ENCODE peak calls at places on chromosome 18, in six cellular contexts. O is nephron progenitor cell, X is neural progenitor cell, Y is WERI-Rb-1, H is mucosa of descending colon, G is brain microvascular endothelial cell. F is an unnamed sample.

GRCh38 chr18:52222211-52222610 is 117.8 kb upstream of the DCC start:
- DNase-seq in O (no peak), X (peak), Y (peak), H (no peak), G (no peak), F (no peak)

GRCh38 chr18:37270046-37270665 is 295.4 kb downstream of the CELF4 start:
- DNase-seq in O (peak), X (peak), Y (no peak), H (no peak), G (peak), F (peak)

GRCh38 chr18:13235326-13235937 is 16.9 kb downstream of the LDLRAD4 start:
- DNase-seq in O (no peak), X (no peak), Y (no peak), H (no peak), G (no peak), F (no peak)

GRCh38 chr18:32753656-32754221 is 19.1 kb downstream of the KLHL14 start:
- DNase-seq in O (no peak), X (peak), Y (peak), H (no peak), G (no peak), F (no peak)

GRCh38 chr18:37630326-37630725 is 64.7 kb upstream of the CELF4 start:
- DNase-seq in O (no peak), X (no peak), Y (no peak), H (no peak), G (no peak), F (no peak)

GRCh38 chr18:74652392-74652988 is 54.8 kb downstream of the ZNF407 start:
- DNase-seq in O (no peak), X (peak), Y (no peak), H (no peak), G (peak), F (no peak)

GRCh38 chr18:47709556-47709955 is 220.9 kb downstream of the SMAD2 start:
- DNase-seq in O (no peak), X (no peak), Y (peak), H (no peak), G (no peak), F (no peak)

GRCh38 chr18:58176915-58177717 is 133.1 kb downstream of the NEDD4L start:
- DNase-seq in O (no peak), X (peak), Y (no peak), H (no peak), G (peak), F (peak)

GRCh38 chr18:35582899-35583558 is 1.5 kb downstream of the GALNT1 start:
- DNase-seq in O (peak), X (peak), Y (no peak), H (no peak), G (peak), F (no peak)

GRCh38 chr18:52046842-52047241 is 293.2 kb upstream of the DCC start:
- DNase-seq in O (no peak), X (peak), Y (peak), H (no peak), G (no peak), F (no peak)

GRCh38 chr18:2654828-2655152 is 736 bp upstream of the SMCHD1 start:
- DNase-seq in O (no peak), X (no peak), Y (no peak), H (no peak), G (no peak), F (no peak)

GRCh38 chr18:57961411-57961810 is 82.6 kb upstream of the NEDD4L start:
- DNase-seq in O (no peak), X (no peak), Y (no peak), H (no peak), G (no peak), F (no peak)

GRCh38 chr18:47968721-47969120 is 38.3 kb upstream of the SMAD2 start:
- DNase-seq in O (no peak), X (peak), Y (no peak), H (no peak), G (peak), F (no peak)

GRCh38 chr18:14940738-14941137 is 192.8 kb downstream of the ANKRD30B start:
- DNase-seq in O (no peak), X (no peak), Y (no peak), H (no peak), G (no peak), F (no peak)

GRCh38 chr18:55007582-55007981 is 48.3 kb upstream of the CCDC68 start:
- DNase-seq in O (no peak), X (no peak), Y (no peak), H (no peak), G (no peak), F (no peak)

GRCh38 chr18:3262234-3263171 is 570 bp downstream of the MYL12B start:
- DNase-seq in O (no peak), X (no peak), Y (no peak), H (peak), G (no peak), F (no peak)

GRCh38 chr18:46672062-46672970 is 15.3 kb upstream of the LOXHD1 start:
- DNase-seq in O (no peak), X (no peak), Y (no peak), H (no peak), G (no peak), F (no peak)

GRCh38 chr18:71443726-71444480 is 1100.2 kb downstream of the CBLN2 start:
- DNase-seq in O (no peak), X (no peak), Y (no peak), H (no peak), G (peak), F (no peak)

GRCh38 chr18:52481116-52481515 is 141.1 kb downstream of the DCC start:
- DNase-seq in O (no peak), X (no peak), Y (no peak), H (no peak), G (no peak), F (no peak)

GRCh38 chr18:72502671-72503431 is 41.3 kb downstream of the CBLN2 start:
- DNase-seq in O (no peak), X (no peak), Y (no peak), H (no peak), G (no peak), F (no peak)

GRCh38 chr18:36409779-36410178 is 112.3 kb downstream of the FHOD3 start:
- DNase-seq in O (no peak), X (no peak), Y (no peak), H (no peak), G (no peak), F (no peak)

GRCh38 chr18:45213040-45213333 is 402.3 kb upstream of the SLC14A2 start:
- DNase-seq in O (no peak), X (no peak), Y (no peak), H (no peak), G (no peak), F (no peak)
- TF ChIP-seq CTCF in O (no peak), X (no peak), Y (no peak), H (no peak), G (no peak), F (no peak)

DNA sequence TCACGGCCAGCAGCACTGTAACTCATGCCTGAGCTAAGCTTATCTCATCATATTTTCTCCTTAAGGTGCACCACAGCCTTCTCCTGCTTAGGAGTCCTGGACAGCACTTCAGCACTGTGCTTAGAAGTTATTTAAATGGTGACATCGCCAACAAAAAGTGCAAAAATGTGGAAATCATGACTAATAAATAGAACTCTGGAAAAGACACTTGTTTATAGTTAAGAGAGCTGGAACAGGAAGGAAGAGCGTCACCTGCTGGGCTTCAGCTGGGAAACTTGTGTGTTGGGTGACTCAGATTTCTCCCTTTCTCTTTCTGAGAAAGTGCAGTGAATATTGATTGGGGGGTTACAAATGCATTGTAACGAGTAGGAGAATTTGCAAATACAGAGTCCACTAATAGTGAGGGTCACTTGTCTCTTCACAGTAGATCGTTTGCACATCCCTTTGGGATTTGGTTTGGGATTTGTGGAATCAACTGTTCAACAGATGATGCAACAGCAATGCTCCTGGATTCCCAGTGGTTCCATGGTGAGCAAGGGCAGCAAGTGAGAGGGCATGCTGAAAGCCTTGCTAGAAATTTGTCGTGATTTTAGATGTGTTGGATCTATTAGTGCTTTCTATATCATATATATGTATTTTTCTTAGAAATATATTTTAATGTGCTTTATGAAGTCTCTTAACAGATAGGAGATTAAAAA is 84.2 kb downstream of the DOK6 start:
- DNase-seq in O (no peak), X (no peak), Y (no peak), H (no peak), G (peak), F (no peak)
- TF ChIP-seq CTCF in O (no peak), X (peak), Y (no peak), H (no peak), G (no peak), F (no peak)

GRCh38 chr18:7298149-7298548 is 67.3 kb downstream of the LRRC30 start:
- DNase-seq in O (no peak), X (no peak), Y (no peak), H (no peak), G (no peak), F (no peak)
- TF ChIP-seq CTCF in O (no peak), X (no peak), Y (no peak), H (no peak), G (no peak), F (no peak)

GRCh38 chr18:34352385-34353163 is 127.9 kb upstream of the NOL4 start:
- DNase-seq in O (no peak), X (peak), Y (no peak), H (no peak), G (no peak), F (no peak)
- TF ChIP-seq CTCF in O (no peak), X (peak), Y (no peak), H (no peak), G (peak), F (no peak)

GRCh38 chr18:45522371-45522770 is 92.9 kb upstream of the SLC14A2 start:
- DNase-seq in O (no peak), X (no peak), Y (no peak), H (no peak), G (peak), F (no peak)

GRCh38 chr18:45521777-45522176 is 93.5 kb upstream of the SLC14A2 start:
- DNase-seq in O (no peak), X (no peak), Y (no peak), H (no peak), G (peak), F (no peak)

GRCh38 chr18:45527891-45528290 is 87.4 kb upstream of the SLC14A2 start:
- DNase-seq in O (no peak), X (no peak), Y (no peak), H (no peak), G (no peak), F (no peak)

GRCh38 chr18:45528712-45529336 is 86.5 kb upstream of the SLC14A2 start:
- DNase-seq in O (no peak), X (no peak), Y (no peak), H (no peak), G (no peak), F (no peak)

DNA sequence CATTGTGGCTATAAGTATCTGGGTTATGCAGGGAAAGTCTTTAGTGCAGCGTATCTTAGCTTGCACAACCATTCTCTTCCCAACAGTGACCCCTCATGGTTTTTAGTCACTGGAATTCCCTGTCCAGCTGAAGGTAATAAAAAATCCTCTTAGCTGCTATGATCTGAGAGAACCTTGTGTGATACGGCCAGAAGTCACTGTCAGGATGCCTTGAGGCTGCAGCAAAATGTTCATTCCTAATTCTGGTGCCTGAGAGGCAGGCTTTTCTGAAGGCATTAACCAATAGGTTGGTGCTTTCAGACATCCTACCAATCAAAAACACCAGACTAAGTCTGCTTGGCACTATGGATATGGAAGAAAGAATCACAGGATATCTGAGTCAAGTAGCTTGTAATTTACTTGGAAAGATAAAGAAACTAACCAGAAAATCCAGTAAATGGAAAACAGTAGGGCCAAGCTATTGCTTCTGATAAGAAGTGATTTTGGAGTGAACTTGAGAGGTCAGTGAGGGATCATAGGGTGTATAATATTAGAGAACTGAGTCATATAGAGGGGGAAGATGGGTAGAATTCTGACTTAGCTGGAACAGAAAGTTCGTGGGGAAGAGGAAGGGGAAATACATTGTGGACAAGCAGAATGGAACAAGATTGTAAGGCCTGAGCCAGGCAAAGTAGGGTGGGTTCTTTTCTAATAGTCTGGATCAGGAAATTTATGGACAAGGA is 89.0 kb upstream of the SLC14A2 start:
- DNase-seq in O (no peak), X (no peak), Y (no peak), H (no peak), G (peak), F (no peak)
- TF ChIP-seq CTCF in O (peak), X (peak), Y (no peak), H (no peak), G (peak), F (peak)

GRCh38 chr18:26005950-26006349 is 84.5 kb downstream of the SS18 start:
- DNase-seq in O (no peak), X (no peak), Y (no peak), H (no peak), G (no peak), F (no peak)
- TF ChIP-seq CTCF in O (no peak), X (no peak), Y (no peak), H (no peak), G (no peak), F (no peak)

GRCh38 chr18:41870817-41871216 is 84.2 kb upstream of the PIK3C3 start:
- DNase-seq in O (no peak), X (no peak), Y (no peak), H (no peak), G (peak), F (no peak)
- TF ChIP-seq CTCF in O (no peak), X (no peak), Y (no peak), H (no peak), G (no peak), F (no peak)

GRCh38 chr18:31329787-31330438 is 12.0 kb downstream of the DSG1 start:
- DNase-seq in O (no peak), X (no peak), Y (no peak), H (no peak), G (no peak), F (no peak)
- TF ChIP-seq CTCF in O (no peak), X (no peak), Y (no peak), H (no peak), G (no peak), F (no peak)

GRCh38 chr18:78659748-78660147 is 319.9 kb upstream of the SALL3 start:
- DNase-seq in O (peak), X (peak), Y (peak), H (no peak), G (no peak), F (no peak)
- TF ChIP-seq CTCF in O (peak), X (peak), Y (peak), H (peak), G (no peak), F (no peak)

F was measured in AG09319.